ENCODE peak calls at places on chromosome 19, in four cellular contexts. P, R, K and Q are unnamed samples.

GRCh38 chr19:49361438-49362047 is 673 bp downstream of the TEAD2 start:
- DNase-seq in P (no peak), R (no peak), K (peak), Q (no peak)

GRCh38 chr19:6103217-6103644 is 7.1 kb downstream of the RFX2 start:
- DNase-seq in P (peak), R (no peak), K (no peak), Q (peak)

GRCh38 chr19:52219611-52220010 is 29.8 kb downstream of the PPP2R1A start:
- DNase-seq in P (no peak), R (no peak), K (no peak), Q (no peak)

GRCh38 chr19:49019242-49019932 is 2.5 kb upstream of the LHB start:
- DNase-seq in P (no peak), R (peak), K (no peak), Q (no peak)

GRCh38 chr19:12666305-12667048 is at the start of the genes MAN2B1 and WDR83:
- DNase-seq in P (no peak), R (peak), K (peak), Q (no peak)

GRCh38 chr19:40398417-40399056 is 8.6 kb upstream of the HIPK4 start:
- DNase-seq in P (no peak), R (peak), K (peak), Q (no peak)

GRCh38 chr19:45607071-45608029 is 5.3 kb upstream of the GPR4 start:
- DNase-seq in P (no peak), R (peak), K (peak), Q (no peak)

GRCh38 chr19:45097776-45098520 is 5.0 kb downstream of the PPP1R37 start:
- DNase-seq in P (no peak), R (no peak), K (no peak), Q (peak)

GRCh38 chr19:7665076-7665475 is 3.8 kb upstream of the RETN start:
- DNase-seq in P (no peak), R (no peak), K (no peak), Q (no peak)

GRCh38 chr19:19405919-19406877 is 723 bp downstream of the GATAD2A start:
- DNase-seq in P (no peak), R (no peak), K (peak), Q (no peak)

GRCh38 chr19:41638624-41639023 is 11.8 kb upstream of the CEACAM4 start:
- DNase-seq in P (no peak), R (no peak), K (no peak), Q (no peak)

GRCh38 chr19:55626350-55626749 is 2.0 kb upstream of the ZNF784 start:
- DNase-seq in P (no peak), R (peak), K (no peak), Q (no peak)

GRCh38 chr19:10288662-10289166 is 1.0 kb upstream of the ICAM5 start:
- DNase-seq in P (no peak), R (no peak), K (no peak), Q (no peak)
- H3K27ac ChIP-seq in P (no peak), R (no peak), K (no peak), Q (no peak)

GRCh38 chr19:47309608-47310007 is at the start of gene C5AR1:
- DNase-seq in P (no peak), R (no peak), K (no peak), Q (no peak)

GRCh38 chr19:47309038-47309437 is 623 bp upstream of the C5AR1 start:
- DNase-seq in P (no peak), R (no peak), K (no peak), Q (no peak)

GRCh38 chr19:47302249-47302648 is 7.4 kb upstream of the C5AR1 start:
- DNase-seq in P (no peak), R (no peak), K (no peak), Q (no peak)

GRCh38 chr19:47306303-47306702 is 3.4 kb upstream of the C5AR1 start:
- DNase-seq in P (no peak), R (no peak), K (no peak), Q (no peak)

GRCh38 chr19:47305309-47305751 is 4.3 kb upstream of the C5AR1 start:
- DNase-seq in P (peak), R (peak), K (peak), Q (no peak)
- H3K27ac ChIP-seq in P (peak), R (no peak), K (no peak), Q (no peak)

DNA sequence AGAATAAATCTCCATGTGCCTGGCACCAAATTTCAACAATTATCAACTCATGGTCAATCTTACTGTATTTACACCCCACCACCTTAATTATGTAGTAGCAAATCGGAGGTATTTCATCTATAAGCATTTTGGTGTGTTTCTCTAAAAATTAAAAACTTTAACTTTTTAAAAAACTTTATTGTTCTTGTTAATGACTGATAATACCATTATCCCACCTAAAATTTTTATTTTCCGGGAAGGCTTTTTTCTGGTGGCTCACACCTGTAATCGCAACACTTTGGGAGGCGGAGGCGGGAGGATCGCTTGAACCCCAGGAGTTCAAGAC is 453 bp upstream of the PDCD2L start:
- DNase-seq in P (no peak), R (no peak), K (no peak), Q (no peak)
- H3K27ac ChIP-seq in P (peak), R (peak), K (no peak), Q (peak)

GRCh38 chr19:51101171-51101865 is 6.9 kb downstream of the CTU1 start:
- DNase-seq in P (no peak), R (no peak), K (no peak), Q (no peak)
- H3K27ac ChIP-seq in P (no peak), R (no peak), K (no peak), Q (no peak)

GRCh38 chr19:36837525-36837901 is 674 bp downstream of the ZNF790 start:
- DNase-seq in P (no peak), R (no peak), K (no peak), Q (no peak)
- H3K27ac ChIP-seq in P (peak), R (peak), K (no peak), Q (peak)